ENCODE peak calls at places on chromosomes 5 and 9, in nine cellular contexts. H, D, Q, F, P, Y, Z, L and B are unnamed samples.

GRCh38 chr5:154797762-154798161 is 42.6 kb downstream of the LARP1 start:
- DNase-seq in Y (no peak), Z (no peak), P (no peak), D (no peak), F (no peak), L (no peak), H (no peak), Q (no peak), B (no peak)

GRCh38 chr9:121954477-121955175 is 138.5 kb downstream of the TTLL11 start:
- DNase-seq in Z (no peak), H (no peak), F (peak; percentile 15), L (peak; percentile 56), Y (no peak), Q (no peak), D (peak; percentile 86), P (peak; percentile 88), B (no peak)

GRCh38 chr5:141674747-141675146 is 7.3 kb downstream of the ARAP3 start:
- DNase-seq in Q (no peak), F (no peak), Z (no peak), D (no peak), Y (no peak), P (no peak), H (peak; percentile 80), L (no peak), B (no peak)

GRCh38 chr9:128607642-128608350 is 48.9 kb downstream of the DYNC2I2 start:
- DNase-seq in P (no peak), F (peak; percentile 86), L (peak; percentile 33), D (no peak), Z (no peak), Y (no peak), H (no peak), Q (no peak), B (peak; percentile 91)

GRCh38 chr5:82356808-82357671 is 78.9 kb upstream of the RPS23 start:
- DNase-seq in D (peak; percentile 90), P (peak; percentile 96), L (peak; percentile 82), F (peak; percentile 87), Y (no peak), H (no peak), Q (peak; percentile 69), Z (peak; percentile 61), B (peak; percentile 85)

GRCh38 chr5:153456354-153456753 is 34.1 kb upstream of the GRIA1 start:
- DNase-seq in Y (no peak), Q (no peak), L (no peak), P (no peak), D (no peak), F (no peak), H (no peak), Z (no peak), B (no peak)

GRCh38 chr5:149007174-149007573 is 55.7 kb downstream of the SH3TC2 start:
- DNase-seq in Z (no peak), L (peak; percentile 77), Q (no peak), P (no peak), H (no peak), F (no peak), D (no peak), Y (no peak), B (no peak)

GRCh38 chr5:9835121-9835770 is 205.1 kb upstream of the TAS2R1 start:
- DNase-seq in P (no peak), F (no peak), Z (no peak), D (no peak), Y (no peak), Q (no peak), H (no peak), L (no peak), B (no peak)

GRCh38 chr5:119336262-119336661 is 19.6 kb upstream of the TNFAIP8 start:
- DNase-seq in P (no peak), D (no peak), L (no peak), F (no peak), H (no peak), Q (no peak), Y (no peak), Z (no peak), B (no peak)